ENCODE peak calls at places on chromosomes 13 and 19, in eight cellular contexts. One of them, this sample, is unnamed.

GRCh38 chr13:112144616-112145220 is 77.8 kb downstream of the SOX1 start:
- DNase-seq in CD8-positive, alpha-beta memory T cell: no peak
- DNase-seq in uterus: no peak
- DNase-seq in tibial artery: no peak
- DNase-seq in psoas muscle: no peak
- DNase-seq in gastrocnemius medialis: no peak
- DNase-seq in astrocyte of the spinal cord: no peak
- DNase-seq in CD4-positive, alpha-beta memory T cell: no peak
- DNase-seq in this sample: no peak

GRCh38 chr19:43598445-43599240 is 2.2 kb downstream of the ZNF576 start:
- DNase-seq in CD8-positive, alpha-beta memory T cell: no peak
- DNase-seq in uterus: no peak
- DNase-seq in tibial artery: no peak
- DNase-seq in psoas muscle: no peak
- DNase-seq in gastrocnemius medialis: no peak
- DNase-seq in astrocyte of the spinal cord: no peak
- DNase-seq in CD4-positive, alpha-beta memory T cell: no peak
- DNase-seq in this sample: no peak

GRCh38 chr13:26786651-26787295 is 26.2 kb upstream of the GPR12 start:
- DNase-seq in CD8-positive, alpha-beta memory T cell: no peak
- DNase-seq in uterus: no peak
- DNase-seq in tibial artery: no peak
- DNase-seq in psoas muscle: no peak
- DNase-seq in gastrocnemius medialis: no peak
- DNase-seq in astrocyte of the spinal cord: no peak
- DNase-seq in CD4-positive, alpha-beta memory T cell: no peak
- DNase-seq in this sample: peak; percentile 30

GRCh38 chr13:108220042-108220441 is 1.9 kb downstream of the ABHD13 start:
- DNase-seq in CD8-positive, alpha-beta memory T cell: no peak
- DNase-seq in uterus: no peak
- DNase-seq in tibial artery: no peak
- DNase-seq in psoas muscle: no peak
- DNase-seq in gastrocnemius medialis: no peak
- DNase-seq in astrocyte of the spinal cord: no peak
- DNase-seq in CD4-positive, alpha-beta memory T cell: no peak
- DNase-seq in this sample: peak; percentile 19

GRCh38 chr13:73433893-73434292 is 375.1 kb downstream of the KLF5 start:
- DNase-seq in CD8-positive, alpha-beta memory T cell: no peak
- DNase-seq in uterus: no peak
- DNase-seq in tibial artery: no peak
- DNase-seq in psoas muscle: no peak
- DNase-seq in gastrocnemius medialis: no peak
- DNase-seq in astrocyte of the spinal cord: no peak
- DNase-seq in CD4-positive, alpha-beta memory T cell: no peak
- DNase-seq in this sample: no peak

GRCh38 chr13:36130542-36131214 is 504 bp downstream of the DCLK1 start:
- DNase-seq in CD8-positive, alpha-beta memory T cell: no peak
- DNase-seq in uterus: peak; percentile 22
- DNase-seq in tibial artery: peak; percentile 45
- DNase-seq in psoas muscle: peak; percentile 39
- DNase-seq in gastrocnemius medialis: peak; percentile 15
- DNase-seq in astrocyte of the spinal cord: peak; percentile 14
- DNase-seq in CD4-positive, alpha-beta memory T cell: no peak
- DNase-seq in this sample: no peak

GRCh38 chr19:9986787-9987281 is 23.5 kb downstream of the COL5A3 start:
- DNase-seq in CD8-positive, alpha-beta memory T cell: no peak
- DNase-seq in uterus: peak; percentile 37
- DNase-seq in tibial artery: peak; percentile 59
- DNase-seq in psoas muscle: peak; percentile 74
- DNase-seq in gastrocnemius medialis: peak; percentile 50
- DNase-seq in astrocyte of the spinal cord: peak; percentile 14
- DNase-seq in CD4-positive, alpha-beta memory T cell: no peak
- DNase-seq in this sample: no peak

GRCh38 chr19:1650627-1651009 is 1.8 kb downstream of the TCF3 start:
- DNase-seq in CD8-positive, alpha-beta memory T cell: peak; percentile 57
- DNase-seq in uterus: no peak
- DNase-seq in tibial artery: peak; percentile 23
- DNase-seq in psoas muscle: no peak
- DNase-seq in gastrocnemius medialis: no peak
- DNase-seq in astrocyte of the spinal cord: peak; percentile 28
- DNase-seq in CD4-positive, alpha-beta memory T cell: peak; percentile 15
- DNase-seq in this sample: peak; percentile 72

GRCh38 chr19:47095707-47096704 is 17.6 kb downstream of the ZC3H4 start:
- DNase-seq in CD8-positive, alpha-beta memory T cell: no peak
- DNase-seq in uterus: no peak
- DNase-seq in tibial artery: peak; percentile 59
- DNase-seq in psoas muscle: peak; percentile 61
- DNase-seq in gastrocnemius medialis: peak; percentile 79
- DNase-seq in astrocyte of the spinal cord: peak; percentile 39
- DNase-seq in CD4-positive, alpha-beta memory T cell: no peak
- DNase-seq in this sample: no peak

GRCh38 chr19:28428644-28429348 is 784.2 kb downstream of the UQCRFS1 start:
- DNase-seq in CD8-positive, alpha-beta memory T cell: no peak
- DNase-seq in uterus: no peak
- DNase-seq in tibial artery: no peak
- DNase-seq in psoas muscle: no peak
- DNase-seq in gastrocnemius medialis: no peak
- DNase-seq in astrocyte of the spinal cord: no peak
- DNase-seq in CD4-positive, alpha-beta memory T cell: no peak
- DNase-seq in this sample: no peak

GRCh38 chr13:75961911-75962310 is 325.8 kb downstream of the LMO7 start:
- DNase-seq in CD8-positive, alpha-beta memory T cell: no peak
- DNase-seq in uterus: no peak
- DNase-seq in tibial artery: no peak
- DNase-seq in psoas muscle: no peak
- DNase-seq in gastrocnemius medialis: no peak
- DNase-seq in astrocyte of the spinal cord: no peak
- DNase-seq in CD4-positive, alpha-beta memory T cell: no peak
- DNase-seq in this sample: no peak

GRCh38 chr19:17680235-17680722 is 7.9 kb downstream of the UNC13A start:
- DNase-seq in CD8-positive, alpha-beta memory T cell: no peak
- DNase-seq in uterus: peak; percentile 58
- DNase-seq in tibial artery: peak; percentile 82
- DNase-seq in psoas muscle: peak; percentile 78
- DNase-seq in gastrocnemius medialis: peak; percentile 39
- DNase-seq in astrocyte of the spinal cord: peak; percentile 26
- DNase-seq in CD4-positive, alpha-beta memory T cell: peak; percentile 24
- DNase-seq in this sample: no peak

GRCh38 chr13:32941368-32941767 is 74.9 kb upstream of the KL start:
- DNase-seq in CD8-positive, alpha-beta memory T cell: no peak
- DNase-seq in uterus: no peak
- DNase-seq in tibial artery: no peak
- DNase-seq in psoas muscle: no peak
- DNase-seq in gastrocnemius medialis: no peak
- DNase-seq in astrocyte of the spinal cord: no peak
- DNase-seq in CD4-positive, alpha-beta memory T cell: no peak
- DNase-seq in this sample: peak; percentile 60

GRCh38 chr19:56566904-56567273 is 379 bp upstream of the ZNF470 start:
- DNase-seq in CD8-positive, alpha-beta memory T cell: no peak
- DNase-seq in uterus: peak; percentile 39
- DNase-seq in tibial artery: peak; percentile 32
- DNase-seq in psoas muscle: peak; percentile 56
- DNase-seq in gastrocnemius medialis: no peak
- DNase-seq in astrocyte of the spinal cord: no peak
- DNase-seq in CD4-positive, alpha-beta memory T cell: no peak
- DNase-seq in this sample: no peak

GRCh38 chr19:1252818-1253513 is 4.6 kb downstream of the MIDN start:
- DNase-seq in CD8-positive, alpha-beta memory T cell: peak; percentile 84
- DNase-seq in uterus: peak; percentile 96
- DNase-seq in tibial artery: peak; percentile 95
- DNase-seq in psoas muscle: peak; percentile 91
- DNase-seq in gastrocnemius medialis: peak; percentile 89
- DNase-seq in astrocyte of the spinal cord: peak; percentile 99
- DNase-seq in CD4-positive, alpha-beta memory T cell: peak; percentile 74
- DNase-seq in this sample: peak; percentile 81

GRCh38 chr13:43405457-43405856 is 381.3 kb downstream of the ENOX1 start:
- DNase-seq in CD8-positive, alpha-beta memory T cell: no peak
- DNase-seq in uterus: no peak
- DNase-seq in tibial artery: no peak
- DNase-seq in psoas muscle: no peak
- DNase-seq in gastrocnemius medialis: no peak
- DNase-seq in astrocyte of the spinal cord: peak; percentile 78
- DNase-seq in CD4-positive, alpha-beta memory T cell: no peak
- DNase-seq in this sample: no peak

GRCh38 chr13:106372199-106373160 is 163.0 kb downstream of the EFNB2 start:
- DNase-seq in CD8-positive, alpha-beta memory T cell: no peak
- DNase-seq in uterus: no peak
- DNase-seq in tibial artery: no peak
- DNase-seq in psoas muscle: no peak
- DNase-seq in gastrocnemius medialis: no peak
- DNase-seq in astrocyte of the spinal cord: peak; percentile 80
- DNase-seq in CD4-positive, alpha-beta memory T cell: no peak
- DNase-seq in this sample: no peak

GRCh38 chr13:90485441-90485840 is 862.0 kb upstream of the MIR17HG start:
- DNase-seq in CD8-positive, alpha-beta memory T cell: no peak
- DNase-seq in uterus: no peak
- DNase-seq in tibial artery: no peak
- DNase-seq in psoas muscle: no peak
- DNase-seq in gastrocnemius medialis: no peak
- DNase-seq in astrocyte of the spinal cord: peak; percentile 87
- DNase-seq in CD4-positive, alpha-beta memory T cell: no peak
- DNase-seq in this sample: no peak

GRCh38 chr19:3950871-3951861 is 18.3 kb downstream of the NMRK2 start:
- DNase-seq in CD8-positive, alpha-beta memory T cell: no peak
- DNase-seq in uterus: no peak
- DNase-seq in tibial artery: peak; percentile 44
- DNase-seq in psoas muscle: peak; percentile 80
- DNase-seq in gastrocnemius medialis: peak; percentile 97
- DNase-seq in astrocyte of the spinal cord: no peak
- DNase-seq in CD4-positive, alpha-beta memory T cell: no peak
- DNase-seq in this sample: no peak

GRCh38 chr19:43618921-43619261 is 538 bp downstream of the ZNF428 start:
- DNase-seq in CD8-positive, alpha-beta memory T cell: no peak
- DNase-seq in uterus: no peak
- DNase-seq in tibial artery: peak; percentile 26
- DNase-seq in psoas muscle: no peak
- DNase-seq in gastrocnemius medialis: no peak
- DNase-seq in astrocyte of the spinal cord: no peak
- DNase-seq in CD4-positive, alpha-beta memory T cell: no peak
- DNase-seq in this sample: peak; percentile 78

GRCh38 chr19:41904118-41904870 is 21.3 kb downstream of the ARHGEF1 start:
- DNase-seq in CD8-positive, alpha-beta memory T cell: no peak
- DNase-seq in uterus: no peak
- DNase-seq in tibial artery: no peak
- DNase-seq in psoas muscle: no peak
- DNase-seq in gastrocnemius medialis: no peak
- DNase-seq in astrocyte of the spinal cord: no peak
- DNase-seq in CD4-positive, alpha-beta memory T cell: no peak
- DNase-seq in this sample: no peak

GRCh38 chr13:30718661-30719520 is 16.5 kb upstream of the ALOX5AP start:
- DNase-seq in CD8-positive, alpha-beta memory T cell: no peak
- DNase-seq in uterus: no peak
- DNase-seq in tibial artery: no peak
- DNase-seq in psoas muscle: no peak
- DNase-seq in gastrocnemius medialis: no peak
- DNase-seq in astrocyte of the spinal cord: peak; percentile 90
- DNase-seq in CD4-positive, alpha-beta memory T cell: no peak
- DNase-seq in this sample: no peak

GRCh38 chr13:47826481-47826880 is 174.6 kb downstream of the SUCLA2 start:
- DNase-seq in CD8-positive, alpha-beta memory T cell: no peak
- DNase-seq in uterus: no peak
- DNase-seq in tibial artery: no peak
- DNase-seq in psoas muscle: no peak
- DNase-seq in gastrocnemius medialis: no peak
- DNase-seq in astrocyte of the spinal cord: no peak
- DNase-seq in CD4-positive, alpha-beta memory T cell: no peak
- DNase-seq in this sample: no peak

GRCh38 chr19:45164577-45165335 is 4.0 kb upstream of the NKPD1 start:
- DNase-seq in CD8-positive, alpha-beta memory T cell: peak; percentile 49
- DNase-seq in uterus: peak; percentile 34
- DNase-seq in tibial artery: no peak
- DNase-seq in psoas muscle: peak; percentile 40
- DNase-seq in gastrocnemius medialis: peak; percentile 36
- DNase-seq in astrocyte of the spinal cord: peak; percentile 45
- DNase-seq in CD4-positive, alpha-beta memory T cell: peak; percentile 53
- DNase-seq in this sample: no peak

GRCh38 chr19:11238041-11238440 is 1.4 kb upstream of the ANGPTL8 start:
- DNase-seq in CD8-positive, alpha-beta memory T cell: no peak
- DNase-seq in uterus: no peak
- DNase-seq in tibial artery: no peak
- DNase-seq in psoas muscle: no peak
- DNase-seq in gastrocnemius medialis: no peak
- DNase-seq in astrocyte of the spinal cord: no peak
- DNase-seq in CD4-positive, alpha-beta memory T cell: no peak
- DNase-seq in this sample: no peak
- H3K4me3 ChIP-seq in CD8-positive, alpha-beta memory T cell: no peak overlapping the region
- H3K4me3 ChIP-seq in uterus: no peak overlapping the region
- H3K4me3 ChIP-seq in tibial artery: no peak overlapping the region
- H3K4me3 ChIP-seq in psoas muscle: no peak overlapping the region
- H3K4me3 ChIP-seq in gastrocnemius medialis: no peak overlapping the region
- H3K4me3 ChIP-seq in astrocyte of the spinal cord: no peak overlapping the region
- H3K4me3 ChIP-seq in CD4-positive, alpha-beta memory T cell: no peak overlapping the region
- H3K4me3 ChIP-seq in this sample: no peak overlapping the region

GRCh38 chr13:93279982-93280381 is 53.4 kb downstream of the GPC6 start:
- DNase-seq in CD8-positive, alpha-beta memory T cell: no peak
- DNase-seq in uterus: no peak
- DNase-seq in tibial artery: no peak
- DNase-seq in psoas muscle: no peak
- DNase-seq in gastrocnemius medialis: no peak
- DNase-seq in astrocyte of the spinal cord: no peak
- DNase-seq in CD4-positive, alpha-beta memory T cell: no peak
- DNase-seq in this sample: no peak
- H3K4me3 ChIP-seq in CD8-positive, alpha-beta memory T cell: no peak overlapping the region
- H3K4me3 ChIP-seq in uterus: no peak overlapping the region
- H3K4me3 ChIP-seq in tibial artery: no peak overlapping the region
- H3K4me3 ChIP-seq in psoas muscle: no peak overlapping the region
- H3K4me3 ChIP-seq in gastrocnemius medialis: no peak overlapping the region
- H3K4me3 ChIP-seq in astrocyte of the spinal cord: no peak overlapping the region
- H3K4me3 ChIP-seq in CD4-positive, alpha-beta memory T cell: no peak overlapping the region
- H3K4me3 ChIP-seq in this sample: no peak overlapping the region

GRCh38 chr13:23384111-23384510 is 49.4 kb downstream of the SACS start:
- DNase-seq in CD8-positive, alpha-beta memory T cell: no peak
- DNase-seq in uterus: no peak
- DNase-seq in tibial artery: no peak
- DNase-seq in psoas muscle: no peak
- DNase-seq in gastrocnemius medialis: no peak
- DNase-seq in astrocyte of the spinal cord: no peak
- DNase-seq in CD4-positive, alpha-beta memory T cell: no peak
- DNase-seq in this sample: no peak
- H3K4me3 ChIP-seq in CD8-positive, alpha-beta memory T cell: no peak overlapping the region
- H3K4me3 ChIP-seq in uterus: no peak overlapping the region
- H3K4me3 ChIP-seq in tibial artery: no peak overlapping the region
- H3K4me3 ChIP-seq in psoas muscle: no peak overlapping the region
- H3K4me3 ChIP-seq in gastrocnemius medialis: no peak overlapping the region
- H3K4me3 ChIP-seq in astrocyte of the spinal cord: no peak overlapping the region
- H3K4me3 ChIP-seq in CD4-positive, alpha-beta memory T cell: no peak overlapping the region
- H3K4me3 ChIP-seq in this sample: no peak overlapping the region

DNA sequence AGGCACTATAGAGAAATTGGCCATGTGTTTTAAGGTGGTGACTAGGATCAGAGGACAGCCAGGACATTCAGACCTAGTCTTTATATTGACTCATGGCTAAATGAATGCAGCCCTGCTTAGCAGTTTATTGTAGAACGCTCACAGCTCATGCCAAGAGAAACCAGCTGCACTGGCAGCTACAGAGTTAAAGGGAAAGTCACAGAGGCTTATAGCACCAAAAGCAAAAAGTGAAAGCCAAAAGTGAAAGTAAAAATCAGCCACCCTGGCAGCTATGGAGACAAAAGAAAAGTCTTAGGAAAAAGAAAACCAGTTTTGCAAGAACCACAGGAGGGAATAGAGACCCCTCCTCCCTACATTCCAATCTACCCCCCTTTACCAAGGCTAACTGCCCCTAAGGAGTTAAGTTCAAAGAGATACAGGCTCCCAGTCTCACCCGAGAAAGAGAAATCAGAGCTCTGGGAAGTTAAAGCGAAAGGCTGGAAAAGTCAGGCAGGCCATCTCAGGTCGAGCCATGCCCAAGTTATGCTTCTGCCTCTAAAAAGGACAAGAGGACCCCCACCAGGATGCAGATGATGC is 99.0 kb downstream of the ZNF429 start:
- DNase-seq in CD8-positive, alpha-beta memory T cell: peak; percentile 7
- DNase-seq in uterus: no peak
- DNase-seq in tibial artery: no peak
- DNase-seq in psoas muscle: no peak
- DNase-seq in gastrocnemius medialis: no peak
- DNase-seq in astrocyte of the spinal cord: peak; percentile 31
- DNase-seq in CD4-positive, alpha-beta memory T cell: peak; percentile 29
- DNase-seq in this sample: peak; percentile 84
- H3K4me3 ChIP-seq in CD8-positive, alpha-beta memory T cell: peak overlapping the region; percentile 69
- H3K4me3 ChIP-seq in uterus: peak overlapping the region; percentile 44
- H3K4me3 ChIP-seq in tibial artery: peak overlapping the region; percentile 58
- H3K4me3 ChIP-seq in psoas muscle: peak overlapping the region; percentile 73
- H3K4me3 ChIP-seq in gastrocnemius medialis: peak overlapping the region; percentile 61
- H3K4me3 ChIP-seq in astrocyte of the spinal cord: peak overlapping the region; percentile 35
- H3K4me3 ChIP-seq in CD4-positive, alpha-beta memory T cell: peak overlapping the region; percentile 45
- H3K4me3 ChIP-seq in this sample: peak overlapping the region; percentile 49